ENCODE peak calls at places on chromosomes 3 and 15, in six cellular contexts. R is ovary; G is hepatocyte; N is CD8-positive, alpha-beta T cell; U is CD8-positive, alpha-beta memory T cell; E is MM.1S. H is an unnamed sample.
A peak's percentile ranks its signal among the peaks of the same experiment; 100 is the strongest.

GRCh38 chr3:183699238-183699947 is 1.8 kb downstream of the YEATS2 start:
- DNase-seq in N (no peak), U (no peak), G (peak; percentile 7), E (no peak), R (no peak), H (no peak)

GRCh38 chr3:49020335-49021212 is 1.3 kb upstream of the NDUFAF3 start:
- DNase-seq in N (no peak), G (peak; percentile 72), E (peak; percentile 55), R (peak; percentile 64), U (no peak), H (no peak)

GRCh38 chr3:141930801-141931200 is 54.4 kb downstream of the ATP1B3 start:
- DNase-seq in U (no peak), N (no peak), R (no peak), E (no peak), G (no peak), H (no peak)

GRCh38 chr3:79497447-79498111 is 270.2 kb downstream of the ROBO1 start:
- DNase-seq in R (no peak), U (no peak), G (no peak), E (peak; percentile 14), N (no peak), H (peak; percentile 4)

GRCh38 chr3:8507496-8507895 is 5.9 kb downstream of the LMCD1 start:
- DNase-seq in E (no peak), G (no peak), U (no peak), R (no peak), N (no peak), H (no peak)

GRCh38 chr3:80533553-80533952 is 765.8 kb upstream of the ROBO1 start:
- DNase-seq in G (no peak), N (no peak), R (no peak), U (no peak), E (no peak), H (no peak)

GRCh38 chr3:151135548-151136337 is 50.3 kb downstream of the MED12L start:
- DNase-seq in E (peak; percentile 69), U (peak; percentile 53), R (no peak), N (no peak), G (no peak), H (peak; percentile 99)

GRCh38 chr15:55530861-55531313 is 22.9 kb upstream of the DNAAF4 start:
- DNase-seq in E (no peak), R (no peak), N (no peak), G (peak; percentile 23), U (no peak), H (no peak)

GRCh38 chr3:196502775-196503181 is 790 bp downstream of the RNF168 start:
- DNase-seq in U (peak; percentile 68), E (peak; percentile 75), R (peak; percentile 66), G (peak; percentile 55), N (no peak), H (peak; percentile 72)

GRCh38 chr3:25291524-25291923 is 136.5 kb upstream of the RARB start:
- DNase-seq in R (no peak), G (peak; percentile 16), U (no peak), E (no peak), N (no peak), H (no peak)

GRCh38 chr3:76651784-76652183 is 388.1 kb upstream of the ROBO2 start:
- DNase-seq in N (no peak), G (no peak), R (no peak), U (no peak), E (no peak), H (no peak)

GRCh38 chr3:177917234-177917861 is 618.9 kb upstream of the KCNMB2 start:
- DNase-seq in G (no peak), U (no peak), E (no peak), R (no peak), N (no peak), H (no peak)

GRCh38 chr3:35537265-35537664 is 102.1 kb upstream of the ARPP21 start:
- DNase-seq in N (no peak), E (no peak), U (no peak), G (no peak), R (no peak), H (no peak)

GRCh38 chr3:42763023-42763422 is 10.0 kb downstream of the CCDC13 start:
- DNase-seq in N (no peak), E (no peak), U (no peak), R (no peak), G (no peak), H (no peak)

GRCh38 chr3:127764841-127765362 is 57.4 kb downstream of the MGLL start:
- DNase-seq in U (no peak), G (no peak), E (no peak), R (no peak), N (no peak), H (no peak)

GRCh38 chr15:80989110-80989517 is 505 bp downstream of the MESD start:
- DNase-seq in N (no peak), E (no peak), G (no peak), R (no peak), U (no peak), H (no peak)

GRCh38 chr3:127628788-127629456 is at the start of gene PODXL2:
- DNase-seq in G (peak; percentile 76), N (no peak), R (peak; percentile 64), E (peak; percentile 43), U (peak; percentile 32), H (no peak)

GRCh38 chr15:82178061-82178460 is 84.5 kb downstream of the EFL1 start:
- DNase-seq in E (no peak), U (no peak), G (no peak), R (no peak), N (no peak), H (no peak)

GRCh38 chr3:193872265-193872753 is 263.6 kb upstream of the HES1 start:
- DNase-seq in G (peak; percentile 85), R (no peak), N (no peak), E (peak; percentile 93), U (no peak), H (no peak)

GRCh38 chr15:94972314-94972713 is 741.0 kb downstream of the MCTP2 start:
- DNase-seq in U (no peak), E (no peak), N (no peak), G (peak; percentile 12), R (no peak), H (no peak)

GRCh38 chr3:149352556-149352955 is 19.1 kb upstream of the TM4SF18 start:
- DNase-seq in U (no peak), G (peak; percentile 74), E (peak; percentile 56), N (no peak), R (peak; percentile 44), H (no peak)

GRCh38 chr15:79136434-79137046 is 46.0 kb upstream of the RASGRF1 start:
- DNase-seq in N (no peak), E (no peak), R (no peak), G (no peak), U (no peak), H (no peak)

GRCh38 chr3:186386883-186387560 is 25.0 kb upstream of the DGKG start:
- DNase-seq in U (no peak), E (no peak), N (no peak), R (no peak), G (no peak), H (peak; percentile 4)

GRCh38 chr3:132421832-132422231 is 4.5 kb downstream of the DNAJC13 start:
- DNase-seq in E (no peak), U (no peak), N (no peak), G (no peak), R (no peak), H (no peak)

GRCh38 chr3:150737874-150738679 is 24.9 kb downstream of the SIAH2 start:
- DNase-seq in R (peak; percentile 41), G (peak; percentile 66), N (no peak), E (no peak), U (no peak), H (no peak)

DNA sequence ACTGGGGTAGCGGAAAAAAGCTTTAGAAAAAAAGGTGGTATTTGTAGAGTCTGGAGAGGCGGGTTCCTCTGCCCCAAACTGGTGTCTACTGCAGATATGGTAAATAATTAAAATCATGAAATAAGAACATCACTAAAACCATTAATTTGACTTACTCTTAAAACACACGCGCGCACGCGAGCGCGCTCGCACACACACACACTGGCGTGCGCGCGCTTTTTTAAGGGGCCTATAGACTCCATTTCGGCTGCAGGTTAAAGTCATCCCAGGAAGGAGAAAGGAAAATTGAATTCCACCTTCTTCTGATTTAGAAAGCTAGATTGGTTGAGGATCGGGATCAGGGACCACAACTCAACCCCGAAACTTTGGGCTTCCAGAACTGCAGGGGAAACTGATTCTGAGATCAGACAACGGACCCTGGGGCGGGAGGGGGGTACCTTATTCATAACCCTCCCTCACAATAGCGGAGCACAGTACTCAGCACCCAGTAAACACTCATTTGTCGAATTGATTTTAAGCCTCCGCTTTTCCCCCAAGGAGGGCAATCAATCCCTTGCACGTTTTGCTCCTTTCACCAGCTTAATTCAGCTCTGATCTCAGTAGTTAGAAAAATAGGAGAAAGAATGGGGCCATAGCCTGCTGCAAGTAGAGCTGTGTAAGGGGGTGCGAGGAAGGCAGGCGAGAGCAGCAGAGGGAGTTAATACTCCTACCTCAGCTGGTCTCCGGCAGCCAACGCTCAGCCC is 510 bp upstream of the LRRC3B start:
- DNase-seq in R (no peak), N (no peak), E (no peak), U (no peak), G (peak; percentile 7), H (no peak)
- H3K4me3 ChIP-seq in R (peak overlapping the region; percentile 14), N (no peak overlapping the region), E (peak overlapping the region; percentile 50), U (no peak overlapping the region), G (peak overlapping the region; percentile 30), H (no peak overlapping the region)

GRCh38 chr15:31337352-31338031 is 10.9 kb downstream of the KLF13 start:
- DNase-seq in G (no peak), E (peak; percentile 39), R (no peak), U (no peak), N (no peak), H (no peak)
- H3K4me3 ChIP-seq in G (no peak overlapping the region), E (peak overlapping the region; percentile 14), R (no peak overlapping the region), U (no peak overlapping the region), N (no peak overlapping the region), H (no peak overlapping the region)

GRCh38 chr3:52684184-52684583 is 1.5 kb downstream of the PBRM1 start:
- DNase-seq in G (no peak), E (no peak), N (no peak), U (no peak), R (no peak), H (no peak)

GRCh38 chr3:52685285-52685704 is 418 bp downstream of the PBRM1 start:
- DNase-seq in N (peak; percentile 38), G (peak; percentile 92), E (peak; percentile 92), U (peak; percentile 69), R (no peak), H (peak; percentile 69)

GRCh38 chr3:52681610-52682009 is 4.1 kb downstream of the PBRM1 start:
- DNase-seq in R (no peak), U (no peak), E (no peak), G (no peak), N (no peak), H (no peak)

GRCh38 chr3:52682016-52682415 is 3.7 kb downstream of the PBRM1 start:
- DNase-seq in R (peak; percentile 42), G (peak; percentile 67), U (no peak), N (no peak), E (no peak), H (no peak)

DNA sequence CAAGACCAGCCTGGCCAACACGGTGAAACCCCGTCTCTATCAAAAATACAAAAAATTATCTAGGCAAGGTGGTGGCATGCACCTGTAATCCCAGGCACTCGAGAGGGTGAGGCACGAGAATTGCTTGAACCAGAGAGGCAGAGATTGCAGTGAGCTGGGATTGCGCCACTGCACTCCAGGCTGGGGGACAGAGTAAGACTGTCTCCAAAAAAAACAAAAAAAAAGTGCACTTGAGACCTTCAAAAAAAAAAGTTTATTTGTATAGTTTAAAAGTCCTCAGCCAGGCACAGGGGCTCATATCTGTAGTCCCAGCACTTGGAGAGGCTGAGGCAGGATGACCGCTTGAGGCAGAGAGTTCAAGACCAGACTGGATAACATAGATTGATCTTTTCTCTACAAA is 2.1 kb downstream of the PBRM1 start:
- DNase-seq in U (no peak), E (no peak), N (no peak), G (no peak), R (no peak), H (no peak)
- H3K4me3 ChIP-seq in U (no peak overlapping the region), E (no peak overlapping the region), N (no peak overlapping the region), G (no peak overlapping the region), R (no peak overlapping the region), H (no peak overlapping the region)

GRCh38 chr3:50323614-50324199 is 1.2 kb upstream of the HYAL2 start:
- DNase-seq in N (no peak), R (no peak), E (no peak), U (no peak), G (no peak), H (no peak)
- H3K4me3 ChIP-seq in N (no peak overlapping the region), R (no peak overlapping the region), E (no peak overlapping the region), U (no peak overlapping the region), G (no peak overlapping the region), H (no peak overlapping the region)